ENCODE peak calls at places on chromosome 14, in seven cellular contexts. V is SK-N-SH, H is HCT116, X is H1, P is K562, R is HepG2, D is GM12878. Z is an unnamed sample.

GRCh38 chr14:99412122-99413061 is 68.3 kb downstream of the SETD3 start:
- DNase-seq in V (no peak), H (no peak), X (no peak), P (no peak), R (no peak), D (no peak), Z (no peak)

GRCh38 chr14:101404426-101405170 is 156.7 kb upstream of the DIO3 start:
- DNase-seq in V (peak; percentile 64), H (no peak), X (no peak), P (no peak), R (no peak), D (no peak), Z (no peak)

GRCh38 chr14:58738876-58739275 is 101.1 kb downstream of the DACT1 start:
- DNase-seq in V (no peak), H (no peak), X (no peak), P (no peak), R (no peak), D (no peak), Z (no peak)

GRCh38 chr14:54818201-54819133 is 84.2 kb downstream of the GCH1 start:
- DNase-seq in V (peak; percentile 76), H (no peak), X (no peak), P (peak; percentile 24), R (peak; percentile 18), D (no peak), Z (no peak)

GRCh38 chr14:98754343-98755025 is 517.5 kb downstream of the BCL11B start:
- DNase-seq in V (no peak), H (no peak), X (peak; percentile 6), P (no peak), R (no peak), D (no peak), Z (no peak)

GRCh38 chr14:96251656-96252155 is 4.3 kb upstream of the BDKRB1 start:
- DNase-seq in V (no peak), H (no peak), X (no peak), P (no peak), R (no peak), D (no peak), Z (no peak)

GRCh38 chr14:63949696-63950095 is 96.9 kb downstream of the SYNE2 start:
- DNase-seq in V (no peak), H (no peak), X (no peak), P (no peak), R (no peak), D (no peak), Z (no peak)

GRCh38 chr14:21526672-21527319 is 650 bp upstream of the SALL2 start:
- DNase-seq in V (no peak), H (no peak), X (peak; percentile 79), P (no peak), R (no peak), D (no peak), Z (no peak)

GRCh38 chr14:91417134-91417982 is at the start of gene CCDC88C:
- DNase-seq in V (peak; percentile 93), H (peak; percentile 22), X (peak; percentile 79), P (no peak), R (peak; percentile 54), D (no peak), Z (peak; percentile 72)

GRCh38 chr14:56555921-56556570 is 23.6 kb upstream of the TMEM260 start:
- DNase-seq in V (peak; percentile 11), H (peak; percentile 60), X (no peak), P (peak; percentile 7), R (peak; percentile 76), D (no peak), Z (peak; percentile 76)

GRCh38 chr14:103832046-103832445 is 15.3 kb downstream of the PPP1R13B start:
- DNase-seq in V (no peak), H (no peak), X (no peak), P (no peak), R (no peak), D (no peak), Z (no peak)

GRCh38 chr14:26383286-26383685 is 214.5 kb downstream of the NOVA1 start:
- DNase-seq in V (no peak), H (no peak), X (no peak), P (no peak), R (no peak), D (no peak), Z (no peak)

GRCh38 chr14:66476964-66477363 is 9.2 kb upstream of the CCDC196 start:
- DNase-seq in V (peak; percentile 52), H (no peak), X (no peak), P (peak; percentile 8), R (no peak), D (no peak), Z (no peak)

GRCh38 chr14:72975776-72976175 is 49.5 kb downstream of the DCAF4 start:
- DNase-seq in V (no peak), H (no peak), X (no peak), P (no peak), R (peak; percentile 4), D (no peak), Z (no peak)

GRCh38 chr14:103402700-103403099 is 17.5 kb downstream of the MARK3 start:
- DNase-seq in V (no peak), H (no peak), X (no peak), P (no peak), R (no peak), D (no peak), Z (no peak)

GRCh38 chr14:22614240-22614799 is 16.2 kb downstream of the ABHD4 start:
- DNase-seq in V (no peak), H (peak; percentile 76), X (no peak), P (no peak), R (peak; percentile 83), D (no peak), Z (peak; percentile 70)

DNA sequence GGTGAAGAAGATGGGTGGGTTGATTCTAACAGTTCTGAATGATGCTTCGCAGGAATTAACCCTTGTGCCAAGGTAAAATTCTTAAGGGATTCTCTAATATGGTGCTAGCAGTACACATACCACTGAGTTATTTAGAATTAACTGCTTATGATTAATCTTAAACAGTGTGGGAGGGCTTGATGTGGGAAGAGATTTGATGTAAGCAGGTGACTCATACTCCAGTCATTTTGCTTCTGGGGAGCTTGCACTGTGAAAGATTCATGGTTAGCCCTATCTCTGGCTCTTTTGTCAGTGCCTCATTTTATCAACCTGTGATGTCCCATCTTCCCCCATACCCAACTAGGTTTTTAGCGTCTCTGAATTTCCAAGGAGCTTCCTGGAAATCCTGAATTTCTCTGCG is 83.8 kb downstream of the NRXN3 start:
- DNase-seq in V (no peak), H (no peak), X (no peak), P (no peak), R (no peak), D (no peak), Z (no peak)
- TF ChIP-seq JUND in V (no peak), H (no peak), X (no peak), P (no peak), R (no peak), D (no peak), Z (no peak)

DNA sequence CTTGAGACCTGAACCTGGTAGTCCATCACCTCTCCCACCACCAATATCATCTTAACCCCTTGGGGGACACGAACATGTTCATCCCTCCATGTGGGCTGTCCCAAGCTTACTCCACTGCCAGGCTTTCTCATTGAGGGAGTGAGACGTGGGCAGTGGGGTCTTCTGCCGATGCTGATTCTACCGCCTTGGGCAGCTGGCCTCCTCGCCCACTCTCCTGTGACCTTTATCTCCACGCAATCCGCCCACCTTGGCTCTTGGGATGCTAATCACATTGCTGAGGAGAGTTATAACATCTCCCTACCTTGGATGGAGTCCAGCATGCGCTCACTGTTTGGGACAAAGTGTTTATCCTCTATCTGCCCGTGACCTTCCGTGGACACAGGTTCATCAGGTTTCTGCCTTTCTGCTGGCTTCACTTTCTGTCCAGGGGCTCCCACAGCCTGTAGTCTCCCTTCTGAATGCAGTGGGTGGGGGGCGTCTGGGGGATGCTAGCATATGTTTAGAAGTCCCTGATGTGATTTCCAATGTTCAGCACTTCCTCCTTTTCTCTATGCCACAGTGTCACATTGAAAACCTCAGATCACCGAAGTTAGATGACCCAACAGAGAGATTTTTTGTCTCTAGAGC is 53.2 kb upstream of the ESRRB start:
- DNase-seq in V (no peak), H (no peak), X (no peak), P (no peak), R (no peak), D (no peak), Z (no peak)
- TF ChIP-seq JUND in V (no peak), H (no peak), X (no peak), P (no peak), R (no peak), D (no peak), Z (no peak)

DNA sequence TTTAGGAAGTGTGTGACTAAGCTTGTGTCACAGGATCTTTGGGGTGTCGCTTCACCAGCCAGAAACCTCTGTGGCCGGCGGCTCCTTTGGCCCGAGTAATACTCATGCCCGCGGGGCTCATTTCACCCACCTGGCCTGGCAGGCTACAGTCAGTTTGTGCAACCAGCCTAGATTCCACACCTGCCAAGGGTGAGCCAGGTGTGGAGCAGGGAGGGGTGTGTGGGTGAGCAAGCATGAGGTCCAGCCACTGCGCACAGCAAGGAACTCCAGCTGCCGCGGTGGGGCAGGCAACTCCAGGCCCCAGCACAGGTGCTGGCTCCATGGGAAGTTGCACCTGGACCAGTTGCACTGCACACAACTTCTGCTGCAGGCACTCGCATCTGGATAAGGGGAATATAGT is 462.3 kb upstream of the LRFN5 start:
- DNase-seq in V (no peak), H (no peak), X (no peak), P (no peak), R (no peak), D (no peak), Z (no peak)
- TF ChIP-seq JUND in V (no peak), H (no peak), X (no peak), P (no peak), R (no peak), D (no peak), Z (no peak)

DNA sequence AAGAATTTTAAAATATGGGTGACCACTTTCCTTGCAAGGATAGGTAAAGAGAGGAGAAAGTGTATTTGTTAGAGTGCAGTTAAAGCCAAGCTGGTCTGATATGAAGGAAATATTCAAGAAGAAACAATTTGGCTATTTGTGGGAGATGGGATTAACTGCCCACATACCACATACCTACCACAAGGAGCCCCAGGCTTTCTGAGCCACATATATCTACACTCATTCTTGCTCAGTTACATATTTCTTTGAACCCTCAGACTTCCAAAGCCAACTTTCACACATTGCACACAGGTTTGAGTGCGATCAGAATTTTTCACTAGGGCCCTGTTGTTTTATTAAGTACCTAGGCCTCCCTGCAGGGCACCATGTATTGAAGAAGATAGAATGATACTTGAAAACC is 330.2 kb downstream of the ZFP36L1 start:
- DNase-seq in V (no peak), H (no peak), X (no peak), P (no peak), R (no peak), D (no peak), Z (no peak)
- TF ChIP-seq JUND in V (no peak), H (no peak), X (no peak), P (no peak), R (no peak), D (no peak), Z (no peak)

GRCh38 chr14:105392161-105393090 is 5.9 kb upstream of the TEX22 start:
- DNase-seq in V (no peak), H (no peak), X (no peak), P (no peak), R (no peak), D (no peak), Z (no peak)
- TF ChIP-seq JUND in V (no peak), H (no peak), X (no peak), P (no peak), R (no peak), D (no peak), Z (no peak)